ENCODE peak calls at places on chromosomes 3 and 15, in eight cellular contexts. Q is neural progenitor cell, V is A549, F is NT2/D1, A is IMR-90, T is neuronal stem cell, R is left ventricle myocardium inferior, U is HepG2. G is an unnamed sample. For H3K4me1, the result is how much of the 10 kb centered on the place peaks cover.

GRCh38 chr3:7518471-7518870 is 657.6 kb downstream of the GRM7 start:
- DNase-seq in A (no peak), F (no peak), Q (no peak), V (no peak), U (no peak), T (no peak), R (no peak), G (no peak)

GRCh38 chr15:52936489-52936888 is 146.4 kb upstream of the ONECUT1 start:
- DNase-seq in V (no peak), A (no peak), F (no peak), Q (no peak), T (no peak), R (no peak), U (no peak), G (no peak)

GRCh38 chr3:43477600-43477999 is 144.2 kb downstream of the ANO10 start:
- DNase-seq in F (no peak), A (no peak), T (no peak), V (no peak), R (peak), Q (no peak), U (no peak), G (no peak)

GRCh38 chr3:127238602-127239001 is 45.7 kb downstream of the PRR23E start:
- DNase-seq in U (no peak), F (no peak), A (no peak), Q (no peak), T (no peak), R (no peak), V (no peak), G (no peak)

GRCh38 chr15:83873966-83874365 is 220.0 kb downstream of the ADAMTSL3 start:
- DNase-seq in T (no peak), F (no peak), V (no peak), R (no peak), U (no peak), Q (no peak), A (no peak), G (no peak)

GRCh38 chr3:151468284-151468917 is 7.5 kb upstream of the IGSF10 start:
- DNase-seq in F (peak), Q (peak), V (peak), R (no peak), T (peak), U (peak), A (peak), G (no peak)

GRCh38 chr3:159763466-159764210 is 225.0 kb upstream of the IL12A start:
- DNase-seq in F (peak), V (peak), T (peak), R (peak), A (peak), U (no peak), Q (peak), G (peak)

GRCh38 chr15:37019479-37020433 is 80.6 kb downstream of the MEIS2 start:
- DNase-seq in U (peak), R (no peak), T (no peak), V (no peak), A (peak), Q (no peak), F (no peak), G (peak)

GRCh38 chr3:62125376-62125775 is 248.0 kb downstream of the FEZF2 start:
- DNase-seq in A (no peak), U (no peak), R (no peak), V (no peak), Q (no peak), F (no peak), T (no peak), G (no peak)

DNA sequence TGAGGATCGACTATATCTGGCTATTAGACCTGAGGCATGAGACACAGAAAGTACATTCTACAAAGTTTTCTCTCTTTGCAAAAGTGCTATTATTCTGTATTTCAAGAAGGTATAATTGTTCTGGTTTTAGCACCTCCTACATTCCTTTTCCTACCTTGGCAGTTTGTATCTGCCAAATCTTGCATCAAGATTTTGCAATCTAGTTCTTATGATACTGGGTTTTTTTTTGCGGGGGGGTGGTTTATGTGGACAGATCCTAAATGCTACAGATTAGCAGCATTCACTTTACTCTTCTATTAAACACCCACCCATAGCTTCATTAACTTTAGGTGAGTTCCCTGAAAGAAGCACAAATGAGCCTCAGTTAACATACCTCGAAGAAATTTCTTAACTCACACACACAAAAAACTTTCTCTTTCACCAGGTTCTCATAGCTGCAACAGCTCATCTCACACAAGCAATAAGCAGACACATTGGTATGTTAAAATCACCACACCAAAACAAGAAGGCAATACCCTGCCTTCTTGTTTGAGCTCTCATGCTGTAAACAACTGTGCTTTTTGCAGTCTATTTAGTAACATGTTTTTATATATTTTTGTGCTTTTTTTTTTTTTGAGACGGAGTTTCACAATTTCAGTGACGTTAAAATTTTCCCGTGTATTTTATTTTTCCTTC is 73.0 kb upstream of the VGLL4 start:
- DNase-seq in V (no peak), U (no peak), T (no peak), F (no peak), R (no peak), Q (no peak), A (no peak), G (no peak)
- H3K4me3 ChIP-seq in V (no peak), U (no peak), T (no peak), F (no peak), R (peak), Q (no peak), A (no peak), G (no peak)

GRCh38 chr3:177069514-177070329 is 127.6 kb downstream of the TBL1XR1 start:
- DNase-seq in T (no peak), A (peak), R (no peak), V (no peak), Q (no peak), F (no peak), U (no peak), G (no peak)

GRCh38 chr3:177065285-177066028 is 131.8 kb downstream of the TBL1XR1 start:
- DNase-seq in V (no peak), Q (no peak), F (no peak), R (no peak), U (no peak), A (no peak), T (no peak), G (no peak)

GRCh38 chr3:177066068-177066467 is 131.2 kb downstream of the TBL1XR1 start:
- DNase-seq in T (no peak), Q (no peak), U (no peak), F (no peak), V (no peak), A (no peak), R (no peak), G (no peak)

GRCh38 chr3:177071496-177072156 is 125.7 kb downstream of the TBL1XR1 start:
- DNase-seq in V (no peak), R (no peak), T (no peak), U (no peak), Q (no peak), F (no peak), A (no peak), G (no peak)

DNA sequence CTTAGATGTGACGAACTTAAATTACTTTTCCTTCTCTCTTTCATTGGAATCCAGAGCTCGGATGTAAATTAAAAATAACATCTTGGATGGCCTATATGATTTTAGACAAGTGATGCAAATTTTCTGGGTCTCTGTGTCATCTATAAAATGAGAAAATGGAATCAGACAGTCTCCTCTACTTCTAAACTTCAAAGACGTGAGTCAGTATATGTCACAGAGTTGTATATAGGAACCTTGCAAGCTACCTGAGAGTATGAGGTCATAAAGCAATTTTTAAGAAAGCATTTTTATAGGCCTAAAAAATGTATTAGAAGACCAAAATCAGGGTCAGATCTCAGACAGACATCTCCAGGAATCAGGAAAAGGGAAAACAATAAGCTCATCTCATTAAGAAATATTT is 128.3 kb downstream of the TBL1XR1 start:
- DNase-seq in V (no peak), Q (no peak), T (no peak), R (no peak), A (no peak), F (no peak), U (no peak), G (no peak)
- H3K4me1 ChIP-seq in V (under half), Q (under half), T (under half), R (half or more), A (under half), F (under half), U (under half), G (under half)

GRCh38 chr3:134708671-134709070 is 57.8 kb upstream of the KY start:
- DNase-seq in F (no peak), R (no peak), T (no peak), V (no peak), U (no peak), A (peak), Q (no peak), G (no peak)

GRCh38 chr3:134710313-134710680 is 59.5 kb upstream of the KY start:
- DNase-seq in U (no peak), T (no peak), V (no peak), Q (no peak), F (no peak), R (no peak), A (no peak), G (no peak)

GRCh38 chr3:134709563-134710312 is 58.9 kb upstream of the KY start:
- DNase-seq in F (no peak), V (no peak), A (no peak), U (no peak), Q (no peak), T (no peak), R (no peak), G (no peak)

GRCh38 chr3:134708025-134708597 is 57.3 kb upstream of the KY start:
- DNase-seq in Q (no peak), U (no peak), A (peak), T (no peak), R (no peak), V (no peak), F (no peak), G (no peak)

DNA sequence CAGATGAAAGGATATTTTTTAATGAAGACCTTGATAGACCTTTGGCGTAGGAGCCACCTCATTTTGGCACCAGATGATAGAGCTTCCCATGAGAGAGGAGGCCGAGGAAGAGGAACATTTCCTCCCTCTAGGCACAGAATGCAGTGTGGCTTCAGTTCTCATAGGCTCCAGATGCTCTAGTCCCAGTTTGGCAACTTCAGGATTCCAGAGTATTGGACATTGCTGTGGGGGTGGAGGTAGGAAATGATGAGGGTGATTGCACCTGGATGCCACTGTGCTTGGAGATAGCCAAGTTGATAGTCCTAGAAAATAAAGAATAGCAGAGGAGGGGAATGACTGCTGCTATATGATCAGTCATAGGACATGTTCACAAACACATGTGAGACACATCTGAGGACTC is 58.3 kb upstream of the KY start:
- DNase-seq in A (no peak), T (no peak), F (no peak), U (no peak), R (no peak), Q (no peak), V (no peak), G (no peak)
- H3K4me3 ChIP-seq in A (no peak), T (no peak), F (no peak), U (no peak), R (no peak), Q (no peak), V (no peak), G (no peak)

GRCh38 chr3:64340636-64341240 is 115.5 kb upstream of the PRICKLE2 start:
- DNase-seq in F (no peak), Q (no peak), V (no peak), R (no peak), U (no peak), T (no peak), A (peak), G (no peak)
- H3K4me1 ChIP-seq in F (under half), Q (under half), V (under half), R (under half), U (under half), T (under half), A (under half), G (under half)

GRCh38 chr15:26082069-26082832 is 219.1 kb upstream of the ATP10A start:
- DNase-seq in T (peak), Q (peak), V (peak), F (peak), A (peak), R (peak), U (peak), G (peak)

GRCh38 chr15:26087395-26087794 is 224.3 kb upstream of the ATP10A start:
- DNase-seq in U (no peak), Q (no peak), F (no peak), R (no peak), A (peak), V (no peak), T (no peak), G (no peak)

GRCh38 chr15:26083457-26084350 is 220.6 kb upstream of the ATP10A start:
- DNase-seq in F (no peak), U (no peak), A (no peak), Q (no peak), R (no peak), T (no peak), V (no peak), G (no peak)

GRCh38 chr15:26082833-26083174 is 219.7 kb upstream of the ATP10A start:
- DNase-seq in A (no peak), T (no peak), Q (no peak), F (no peak), U (no peak), R (no peak), V (no peak), G (no peak)

DNA sequence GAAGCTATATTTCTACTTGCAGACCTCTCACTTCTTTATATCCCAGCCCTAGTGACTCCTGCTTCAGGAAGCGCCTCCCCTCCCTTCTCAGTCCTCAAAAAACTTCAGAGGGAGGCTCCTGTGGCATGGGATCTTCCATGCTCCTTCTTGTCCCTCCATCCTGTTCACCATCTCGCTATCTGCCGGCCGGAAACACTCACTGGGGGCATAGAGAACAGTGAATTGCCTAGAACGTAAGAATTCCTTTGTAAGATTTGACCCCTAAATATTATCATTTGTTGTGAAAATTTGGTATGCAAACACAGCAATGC is 218.6 kb upstream of the ATP10A start:
- DNase-seq in A (no peak), F (no peak), R (no peak), V (no peak), Q (no peak), U (peak), T (no peak), G (no peak)
- H3K4me3 ChIP-seq in A (no peak), F (no peak), R (peak), V (peak), Q (peak), U (no peak), T (peak), G (no peak)